ENCODE peak calls at places on chromosomes 11 and 22, in nine cellular contexts. One of them, this sample, is unnamed.

GRCh38 chr11:98940913-98941312 is 79.8 kb upstream of the CNTN5 start:
- DNase-seq in psoas muscle: no peak
- DNase-seq in spleen: no peak
- DNase-seq in lower lobe of right lung: no peak
- DNase-seq in fibroblast of the aortic adventitia: no peak
- DNase-seq in GM23338: peak
- DNase-seq in AG09309: no peak
- DNase-seq in IMR-90: no peak
- DNase-seq in endothelial cell of umbilical vein: no peak
- DNase-seq in this sample: no peak

GRCh38 chr11:45459501-45459900 is 173.4 kb upstream of the SYT13 start:
- DNase-seq in psoas muscle: no peak
- DNase-seq in spleen: no peak
- DNase-seq in lower lobe of right lung: no peak
- DNase-seq in fibroblast of the aortic adventitia: no peak
- DNase-seq in GM23338: no peak
- DNase-seq in AG09309: no peak
- DNase-seq in IMR-90: no peak
- DNase-seq in endothelial cell of umbilical vein: no peak
- DNase-seq in this sample: peak

GRCh38 chr11:108562746-108563581 is 30.6 kb downstream of the EXPH5 start:
- DNase-seq in psoas muscle: no peak
- DNase-seq in spleen: no peak
- DNase-seq in lower lobe of right lung: no peak
- DNase-seq in fibroblast of the aortic adventitia: no peak
- DNase-seq in GM23338: no peak
- DNase-seq in AG09309: no peak
- DNase-seq in IMR-90: no peak
- DNase-seq in endothelial cell of umbilical vein: no peak
- DNase-seq in this sample: peak

GRCh38 chr11:42524534-42525227 is 787.1 kb upstream of the API5 start:
- DNase-seq in psoas muscle: peak
- DNase-seq in spleen: no peak
- DNase-seq in lower lobe of right lung: no peak
- DNase-seq in fibroblast of the aortic adventitia: peak
- DNase-seq in GM23338: peak
- DNase-seq in AG09309: no peak
- DNase-seq in IMR-90: no peak
- DNase-seq in endothelial cell of umbilical vein: peak
- DNase-seq in this sample: peak

GRCh38 chr11:78030429-78031325 is 7.6 kb upstream of the KCTD14 start:
- DNase-seq in psoas muscle: peak
- DNase-seq in spleen: no peak
- DNase-seq in lower lobe of right lung: peak
- DNase-seq in fibroblast of the aortic adventitia: peak
- DNase-seq in GM23338: peak
- DNase-seq in AG09309: no peak
- DNase-seq in IMR-90: peak
- DNase-seq in endothelial cell of umbilical vein: peak
- DNase-seq in this sample: no peak

GRCh38 chr22:28947125-28947524 is 63.8 kb downstream of the ZNRF3 start:
- DNase-seq in psoas muscle: no peak
- DNase-seq in spleen: no peak
- DNase-seq in lower lobe of right lung: no peak
- DNase-seq in fibroblast of the aortic adventitia: no peak
- DNase-seq in GM23338: no peak
- DNase-seq in AG09309: no peak
- DNase-seq in IMR-90: no peak
- DNase-seq in endothelial cell of umbilical vein: no peak
- DNase-seq in this sample: no peak

GRCh38 chr11:25981998-25982397 is 349.9 kb upstream of the ANO3 start:
- DNase-seq in psoas muscle: no peak
- DNase-seq in spleen: no peak
- DNase-seq in lower lobe of right lung: no peak
- DNase-seq in fibroblast of the aortic adventitia: peak
- DNase-seq in GM23338: peak
- DNase-seq in AG09309: peak
- DNase-seq in IMR-90: peak
- DNase-seq in endothelial cell of umbilical vein: peak
- DNase-seq in this sample: peak

GRCh38 chr11:27938011-27938410 is 169.9 kb downstream of the KIF18A start:
- DNase-seq in psoas muscle: no peak
- DNase-seq in spleen: no peak
- DNase-seq in lower lobe of right lung: no peak
- DNase-seq in fibroblast of the aortic adventitia: peak
- DNase-seq in GM23338: no peak
- DNase-seq in AG09309: no peak
- DNase-seq in IMR-90: peak
- DNase-seq in endothelial cell of umbilical vein: no peak
- DNase-seq in this sample: no peak

GRCh38 chr11:113505541-113506375 is 30.6 kb upstream of the DRD2 start:
- DNase-seq in psoas muscle: no peak
- DNase-seq in spleen: no peak
- DNase-seq in lower lobe of right lung: no peak
- DNase-seq in fibroblast of the aortic adventitia: peak
- DNase-seq in GM23338: no peak
- DNase-seq in AG09309: peak
- DNase-seq in IMR-90: peak
- DNase-seq in endothelial cell of umbilical vein: no peak
- DNase-seq in this sample: peak

GRCh38 chr22:41929158-41929896 is 2.7 kb upstream of the TNFRSF13C start:
- DNase-seq in psoas muscle: no peak
- DNase-seq in spleen: peak
- DNase-seq in lower lobe of right lung: no peak
- DNase-seq in fibroblast of the aortic adventitia: no peak
- DNase-seq in GM23338: no peak
- DNase-seq in AG09309: no peak
- DNase-seq in IMR-90: no peak
- DNase-seq in endothelial cell of umbilical vein: no peak
- DNase-seq in this sample: no peak

DNA sequence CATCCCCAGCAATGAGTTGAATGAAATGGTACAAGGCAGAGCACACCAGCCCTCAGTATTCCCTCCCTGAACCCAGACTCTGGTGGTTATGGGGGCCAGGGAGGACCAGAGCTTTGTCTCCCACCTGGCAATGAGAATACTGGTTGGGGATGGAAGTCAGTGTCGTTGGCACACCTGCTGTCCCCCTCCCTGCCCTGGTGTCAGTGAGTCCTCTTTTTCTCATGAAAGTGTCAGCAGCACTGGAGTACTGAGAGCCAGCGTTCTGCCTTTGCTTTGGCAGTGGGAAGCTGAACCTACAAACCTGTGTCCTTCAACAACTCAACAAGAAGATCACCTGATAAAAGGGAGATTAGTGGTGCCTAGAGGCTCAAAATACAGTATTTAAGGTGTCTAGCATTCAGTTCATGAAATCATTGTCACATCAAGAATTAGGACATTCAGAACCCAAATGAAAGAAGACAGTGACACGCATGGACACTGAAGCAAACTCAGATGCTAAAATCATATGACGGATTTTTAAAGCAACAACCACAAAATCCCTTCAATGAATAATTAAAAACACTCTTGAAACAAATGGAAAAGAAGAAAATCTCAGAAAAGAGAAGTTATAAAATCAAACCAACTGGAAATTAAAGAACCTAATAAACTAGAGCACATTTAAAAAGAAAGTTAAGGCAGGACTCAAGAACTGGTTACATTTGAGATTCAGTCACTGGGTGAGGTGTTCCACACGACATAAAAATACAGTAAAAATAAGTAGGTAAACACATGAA is 77.5 kb upstream of the VPREB1 start:
- DNase-seq in psoas muscle: no peak
- DNase-seq in spleen: no peak
- DNase-seq in lower lobe of right lung: no peak
- DNase-seq in fibroblast of the aortic adventitia: no peak
- DNase-seq in GM23338: no peak
- DNase-seq in AG09309: no peak
- DNase-seq in IMR-90: no peak
- DNase-seq in endothelial cell of umbilical vein: no peak
- DNase-seq in this sample: no peak
- H3K4me3 ChIP-seq in psoas muscle: no peak
- H3K4me3 ChIP-seq in spleen: no peak
- H3K4me3 ChIP-seq in lower lobe of right lung: no peak
- H3K4me3 ChIP-seq in fibroblast of the aortic adventitia: no peak
- H3K4me3 ChIP-seq in GM23338: no peak
- H3K4me3 ChIP-seq in AG09309: no peak
- H3K4me3 ChIP-seq in IMR-90: no peak
- H3K4me3 ChIP-seq in endothelial cell of umbilical vein: no peak
- H3K4me3 ChIP-seq in this sample: no peak

DNA sequence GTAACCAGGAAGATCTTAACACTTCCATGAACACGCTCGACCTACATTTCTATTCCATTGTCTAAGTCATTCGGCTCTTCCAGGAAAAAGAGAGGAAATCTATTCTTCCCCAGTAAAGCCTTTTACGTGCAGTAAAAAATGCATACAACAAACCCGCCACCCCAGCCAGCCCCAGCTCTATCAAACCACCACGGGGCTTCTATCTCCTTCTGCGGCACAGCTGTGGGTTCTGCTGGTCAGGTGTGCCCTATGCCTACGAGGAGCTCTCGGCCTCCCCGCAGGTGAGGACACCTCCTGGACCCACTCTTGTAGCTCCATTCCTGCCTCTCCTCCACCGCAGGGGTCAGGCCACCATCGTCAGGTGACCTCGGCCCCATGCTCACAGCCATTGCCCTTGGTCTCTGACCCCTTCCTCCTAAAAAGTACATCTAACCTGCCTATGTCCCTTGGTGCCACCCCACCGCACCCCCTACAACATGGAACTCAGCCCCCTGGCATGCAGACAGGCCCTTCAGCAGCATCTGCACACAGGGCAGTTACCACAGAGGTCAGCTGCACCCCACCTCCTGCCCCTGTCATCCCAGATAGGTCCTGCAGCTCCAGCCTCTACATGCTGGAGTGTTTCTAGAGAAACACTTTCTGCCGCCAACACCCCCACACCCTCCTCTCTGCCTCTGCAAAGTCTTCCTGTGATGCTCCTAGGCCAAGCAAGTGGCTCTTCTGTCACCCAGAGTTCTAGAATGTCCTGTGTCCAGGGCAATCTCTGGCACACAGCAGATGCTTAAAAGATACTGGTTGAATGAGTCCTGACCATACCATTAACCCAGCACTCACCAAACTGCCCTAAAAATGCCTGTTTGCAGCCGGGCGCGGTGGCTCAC is 3.1 kb downstream of the DEAF1 start:
- DNase-seq in psoas muscle: no peak
- DNase-seq in spleen: no peak
- DNase-seq in lower lobe of right lung: no peak
- DNase-seq in fibroblast of the aortic adventitia: no peak
- DNase-seq in GM23338: no peak
- DNase-seq in AG09309: no peak
- DNase-seq in IMR-90: no peak
- DNase-seq in endothelial cell of umbilical vein: no peak
- DNase-seq in this sample: no peak
- H3K4me3 ChIP-seq in psoas muscle: no peak
- H3K4me3 ChIP-seq in spleen: no peak
- H3K4me3 ChIP-seq in lower lobe of right lung: no peak
- H3K4me3 ChIP-seq in fibroblast of the aortic adventitia: no peak
- H3K4me3 ChIP-seq in GM23338: no peak
- H3K4me3 ChIP-seq in AG09309: no peak
- H3K4me3 ChIP-seq in IMR-90: no peak
- H3K4me3 ChIP-seq in endothelial cell of umbilical vein: no peak
- H3K4me3 ChIP-seq in this sample: no peak

GRCh38 chr22:33917744-33918406 is 2.4 kb downstream of the LARGE1 start:
- DNase-seq in psoas muscle: no peak
- DNase-seq in spleen: no peak
- DNase-seq in lower lobe of right lung: no peak
- DNase-seq in fibroblast of the aortic adventitia: peak
- DNase-seq in GM23338: peak
- DNase-seq in AG09309: no peak
- DNase-seq in IMR-90: peak
- DNase-seq in endothelial cell of umbilical vein: no peak
- DNase-seq in this sample: peak
- H3K4me3 ChIP-seq in psoas muscle: peak
- H3K4me3 ChIP-seq in spleen: peak
- H3K4me3 ChIP-seq in lower lobe of right lung: no peak
- H3K4me3 ChIP-seq in fibroblast of the aortic adventitia: no peak
- H3K4me3 ChIP-seq in GM23338: peak
- H3K4me3 ChIP-seq in AG09309: no peak
- H3K4me3 ChIP-seq in IMR-90: no peak
- H3K4me3 ChIP-seq in endothelial cell of umbilical vein: no peak
- H3K4me3 ChIP-seq in this sample: peak

GRCh38 chr11:87358461-87358860 is 320.7 kb downstream of the TMEM135 start:
- DNase-seq in psoas muscle: no peak
- DNase-seq in spleen: no peak
- DNase-seq in lower lobe of right lung: no peak
- DNase-seq in fibroblast of the aortic adventitia: no peak
- DNase-seq in GM23338: no peak
- DNase-seq in AG09309: no peak
- DNase-seq in IMR-90: no peak
- DNase-seq in endothelial cell of umbilical vein: no peak
- DNase-seq in this sample: no peak
- H3K4me3 ChIP-seq in psoas muscle: no peak
- H3K4me3 ChIP-seq in spleen: no peak
- H3K4me3 ChIP-seq in lower lobe of right lung: no peak
- H3K4me3 ChIP-seq in fibroblast of the aortic adventitia: no peak
- H3K4me3 ChIP-seq in GM23338: no peak
- H3K4me3 ChIP-seq in AG09309: no peak
- H3K4me3 ChIP-seq in IMR-90: no peak
- H3K4me3 ChIP-seq in endothelial cell of umbilical vein: no peak
- H3K4me3 ChIP-seq in this sample: no peak

DNA sequence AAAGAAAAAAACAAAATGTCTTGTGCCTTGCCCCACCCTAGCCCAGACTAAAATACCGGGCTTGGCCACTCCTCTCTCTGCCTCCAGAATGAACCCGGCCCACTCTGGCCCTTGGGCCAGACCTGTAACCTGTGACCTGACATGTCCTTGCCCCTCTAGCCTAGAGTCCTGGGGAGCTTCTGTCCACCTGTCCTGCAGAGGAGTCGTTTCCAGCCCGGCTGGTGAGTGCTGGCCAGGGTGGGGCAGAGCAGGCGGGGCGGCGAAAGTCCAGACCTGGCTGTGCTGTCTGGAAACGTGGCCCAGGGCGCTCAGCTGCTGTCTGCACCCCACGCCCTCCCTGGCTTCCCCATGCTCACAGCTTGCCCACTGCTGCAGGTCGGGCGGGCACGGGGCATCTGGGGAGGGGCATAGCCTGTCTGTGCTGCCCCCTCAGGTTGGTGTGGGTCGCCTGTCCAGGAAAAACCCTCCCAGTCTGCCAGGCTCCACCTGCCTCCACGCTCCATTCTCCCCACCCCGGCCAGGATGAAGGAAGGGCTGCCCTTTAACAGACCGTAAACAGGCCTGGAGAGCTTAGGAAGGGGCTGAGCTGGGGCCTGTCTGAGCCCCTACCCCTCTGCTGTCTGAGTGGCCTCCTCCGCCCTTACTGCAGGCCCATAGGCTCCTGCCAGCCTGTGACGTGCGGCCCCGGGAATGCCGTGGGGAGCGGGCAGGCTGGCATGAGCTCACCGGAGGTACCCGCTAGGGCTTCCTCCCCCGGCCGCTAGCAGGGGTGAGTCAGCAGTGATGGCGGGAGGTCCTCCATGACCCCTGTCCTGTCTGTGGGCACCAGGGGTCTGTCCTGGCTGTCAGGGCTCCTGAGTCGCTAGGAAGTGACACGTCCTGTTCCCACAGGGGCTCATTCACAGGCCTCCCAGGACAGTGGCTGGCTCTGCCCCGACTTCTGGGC is 1.9 kb downstream of the CD151 start:
- DNase-seq in psoas muscle: peak
- DNase-seq in spleen: peak
- DNase-seq in lower lobe of right lung: peak
- DNase-seq in fibroblast of the aortic adventitia: peak
- DNase-seq in GM23338: no peak
- DNase-seq in AG09309: no peak
- DNase-seq in IMR-90: peak
- DNase-seq in endothelial cell of umbilical vein: peak
- DNase-seq in this sample: no peak
- H3K4me3 ChIP-seq in psoas muscle: peak
- H3K4me3 ChIP-seq in spleen: peak
- H3K4me3 ChIP-seq in lower lobe of right lung: peak
- H3K4me3 ChIP-seq in fibroblast of the aortic adventitia: peak
- H3K4me3 ChIP-seq in GM23338: peak
- H3K4me3 ChIP-seq in AG09309: peak
- H3K4me3 ChIP-seq in IMR-90: peak
- H3K4me3 ChIP-seq in endothelial cell of umbilical vein: peak
- H3K4me3 ChIP-seq in this sample: no peak

This sample was measured in NB4.